ENCODE peak calls at places on chromosomes 13 and 19, in ten cellular contexts. H is psoas muscle, O is ascending aorta, L is astrocyte of the spinal cord, Q is AG04449, T is GM23338, A is GM06990, J is fibroblast of villous mesenchyme, N is bronchial epithelial cell, I is mucosa of descending colon. C is an unnamed sample.

GRCh38 chr19:35601971-35602370 is 10.6 kb upstream of the HAUS5 start:
- DNase-seq in Q (no peak), N (no peak), J (no peak), A (no peak), I (no peak), H (no peak), T (no peak), O (no peak), L (no peak), C (no peak)

GRCh38 chr19:18291019-18291524 is 9.7 kb upstream of the JUND start:
- DNase-seq in J (no peak), N (no peak), A (no peak), Q (no peak), I (peak), O (no peak), T (peak), L (no peak), H (peak), C (no peak)

GRCh38 chr19:48543121-48543710 is 8.8 kb upstream of the SULT2B1 start:
- DNase-seq in L (peak), N (peak), A (no peak), Q (no peak), T (peak), J (peak), I (peak), O (no peak), H (peak), C (peak)

GRCh38 chr19:18279516-18280246 is 1.7 kb downstream of the JUND start:
- DNase-seq in L (peak), T (peak), Q (peak), N (peak), A (peak), O (peak), I (peak), H (peak), J (peak), C (peak)

GRCh38 chr13:49996166-49996915 is 501 bp upstream of the TRIM13 start:
- DNase-seq in A (peak), Q (no peak), J (peak), O (peak), N (peak), L (peak), I (peak), T (peak), H (peak), C (peak)

GRCh38 chr19:4391701-4392543 is 8.4 kb downstream of the SH3GL1 start:
- DNase-seq in H (peak), A (no peak), I (no peak), N (peak), J (peak), O (no peak), L (peak), T (no peak), Q (no peak), C (no peak)

GRCh38 chr19:30795727-30796126 is 423.5 kb downstream of the ZNF536 start:
- DNase-seq in A (no peak), N (no peak), O (no peak), H (no peak), I (no peak), Q (no peak), T (no peak), J (no peak), L (no peak), C (no peak)

GRCh38 chr13:40565282-40566148 is 100.9 kb downstream of the FOXO1 start:
- DNase-seq in Q (no peak), H (no peak), O (no peak), J (no peak), L (no peak), I (no peak), T (no peak), N (peak), A (no peak), C (no peak)

GRCh38 chr13:113604186-113604585 is 19.6 kb downstream of the TFDP1 start:
- DNase-seq in H (no peak), A (peak), Q (no peak), O (no peak), N (no peak), I (no peak), T (no peak), L (no peak), J (no peak), C (no peak)

GRCh38 chr19:49080392-49080791 is 4.9 kb upstream of the SNRNP70 start:
- DNase-seq in J (no peak), N (no peak), L (no peak), O (no peak), I (no peak), T (no peak), Q (no peak), A (no peak), H (no peak), C (no peak)

GRCh38 chr13:106212436-106213010 is 322.9 kb downstream of the EFNB2 start:
- DNase-seq in N (no peak), I (no peak), T (no peak), J (no peak), H (no peak), L (no peak), Q (peak), O (no peak), A (no peak), C (no peak)

GRCh38 chr19:17944301-17944700 is 11.5 kb downstream of the CCDC124 start:
- DNase-seq in T (no peak), I (no peak), L (peak), J (peak), A (no peak), O (no peak), N (peak), H (no peak), Q (peak), C (no peak)

GRCh38 chr13:25249001-25249543 is 38.2 kb downstream of the MTMR6 start:
- DNase-seq in O (no peak), A (no peak), T (peak), I (no peak), L (peak), H (no peak), J (peak), Q (no peak), N (peak), C (peak)

GRCh38 chr13:23752111-23753001 is 136.8 kb downstream of the MIPEP start:
- DNase-seq in T (no peak), H (no peak), O (no peak), L (peak), I (no peak), A (peak), Q (no peak), J (no peak), N (peak), C (no peak)

GRCh38 chr13:50127017-50127725 is 111.9 kb downstream of the KCNRG start:
- DNase-seq in J (peak), Q (no peak), L (peak), T (peak), A (peak), I (peak), H (peak), N (no peak), O (no peak), C (peak)

GRCh38 chr13:48501705-48502104 is 31.2 kb downstream of the RCBTB2 start:
- DNase-seq in O (no peak), L (no peak), Q (no peak), J (no peak), T (no peak), A (no peak), N (peak), I (no peak), H (no peak), C (no peak)

GRCh38 chr19:46785054-46785979 is 3.1 kb downstream of the SLC1A5 start:
- DNase-seq in L (no peak), H (no peak), A (no peak), I (no peak), Q (no peak), T (no peak), N (no peak), J (peak), O (no peak), C (no peak)

GRCh38 chr13:20399961-20400360 is 125.7 kb downstream of the CRYL1 start:
- DNase-seq in A (no peak), I (no peak), J (no peak), T (no peak), O (no peak), L (no peak), N (no peak), H (no peak), Q (no peak), C (no peak)

GRCh38 chr19:39677931-39678889 is 22.5 kb downstream of the LGALS16 start:
- DNase-seq in Q (no peak), O (no peak), L (no peak), I (no peak), J (no peak), A (no peak), N (peak), H (peak), T (no peak), C (peak)

GRCh38 chr19:50258918-50259372 is 55.5 kb downstream of the MYH14 start:
- DNase-seq in H (peak), N (no peak), A (peak), O (no peak), J (no peak), L (no peak), Q (no peak), I (peak), T (peak), C (no peak)

GRCh38 chr13:40666905-40667621 is 622 bp upstream of the FOXO1 start:
- DNase-seq in H (peak), T (peak), O (no peak), N (no peak), L (no peak), I (peak), Q (no peak), J (no peak), A (no peak), C (peak)

DNA sequence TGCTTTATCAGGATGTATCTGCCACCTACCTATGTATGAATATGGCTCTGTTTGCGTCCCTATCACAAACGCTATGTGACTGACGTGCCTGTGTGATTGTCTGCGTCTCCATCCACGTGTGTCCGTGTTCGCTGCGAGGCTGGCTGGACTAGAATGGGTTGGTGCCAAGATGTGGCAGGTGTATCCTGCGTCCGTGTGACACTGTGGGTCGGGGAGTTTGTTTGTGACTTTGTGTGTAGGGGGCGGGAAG is 6.7 kb upstream of the HOOK2 start:
- DNase-seq in O (no peak), I (no peak), T (no peak), L (no peak), H (no peak), Q (no peak), J (no peak), A (no peak), N (no peak), C (no peak)
- H3K4me3 ChIP-seq in O (peak), I (peak), T (peak), L (peak), H (peak), Q (peak), J (peak), A (peak), N (peak), C (no peak)

GRCh38 chr19:37855098-37855497 is 51.3 kb downstream of the WDR87 start:
- DNase-seq in N (peak), O (no peak), T (peak), J (peak), I (peak), Q (no peak), A (peak), L (peak), H (peak), C (peak)
- TF ChIP-seq CTCF in N (no peak), O (no peak), T (no peak), J (no peak), I (no peak), Q (no peak), A (no peak), L (no peak), H (no peak), C (no peak)

DNA sequence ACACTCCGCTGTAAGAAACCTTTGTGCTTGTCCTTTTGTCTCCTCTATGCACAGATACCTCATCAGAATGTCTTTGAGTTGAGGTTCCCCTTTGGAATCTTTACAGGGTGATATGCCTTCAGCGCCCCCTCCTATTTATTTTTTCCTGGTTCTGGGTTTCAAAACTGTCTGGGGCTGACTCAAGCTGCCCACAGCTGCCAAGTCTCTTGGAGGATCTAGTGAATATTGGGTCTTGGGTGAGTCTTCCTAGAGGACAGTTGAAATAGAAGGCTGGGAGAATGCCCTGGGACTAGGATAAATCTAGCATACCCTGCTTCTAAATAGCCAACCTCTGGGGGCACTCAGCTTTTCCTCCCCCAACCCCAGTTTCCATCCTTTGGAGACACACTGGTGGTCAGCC is 945 bp downstream of the ZNF136 start:
- DNase-seq in L (peak), J (peak), Q (no peak), T (peak), H (no peak), I (no peak), N (no peak), O (no peak), A (no peak), C (no peak)
- H3K4me3 ChIP-seq in L (peak), J (peak), Q (peak), T (peak), H (peak), I (no peak), N (peak), O (peak), A (peak), C (no peak)

DNA sequence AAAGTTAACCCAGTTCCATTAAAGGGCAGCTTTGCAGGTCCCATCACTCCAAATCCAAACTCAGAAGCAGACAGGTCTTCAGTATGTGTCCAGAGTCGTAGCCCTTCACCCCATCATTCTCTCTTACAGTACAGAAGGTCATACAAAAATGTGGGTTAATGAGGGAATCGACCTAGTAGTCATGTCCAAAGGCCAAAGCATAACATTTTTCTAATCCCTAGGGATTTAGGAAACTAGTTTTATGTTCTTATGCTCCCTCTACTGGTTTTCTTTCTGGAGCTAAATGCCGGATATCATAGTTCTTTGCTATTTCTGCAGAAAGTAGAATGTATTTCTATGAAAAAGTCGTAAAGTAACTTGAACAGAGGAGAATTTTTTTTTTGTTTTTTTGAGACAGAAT is 72.2 kb downstream of the DHRS12 start:
- DNase-seq in Q (no peak), N (no peak), L (peak), I (no peak), O (no peak), A (no peak), J (peak), T (no peak), H (no peak), C (no peak)
- TF ChIP-seq CTCF in Q (peak), N (no peak), L (peak), I (no peak), O (peak), A (no peak), J (peak), T (no peak), H (peak), C (peak)